ENCODE peak calls at places on chromosomes 11 and 22, in five cellular contexts. C is neuronal stem cell, H is mesenchymal stem cell, I is H9, L is trophoblast cell. A is an unnamed sample.

GRCh38 chr22:40534379-40535188 is 101.9 kb downstream of the MRTFA start:
- DNase-seq in C (no peak), H (peak), I (peak), L (no peak), A (no peak)

GRCh38 chr11:36388086-36388485 is 92.0 kb downstream of the PRR5L start:
- DNase-seq in C (no peak), H (no peak), I (no peak), L (no peak), A (no peak)

GRCh38 chr11:64803846-64804345 is 882 bp upstream of the MAP4K2 start:
- DNase-seq in C (no peak), H (no peak), I (peak), L (peak), A (no peak)

GRCh38 chr22:32700186-32700882 is 101.2 kb upstream of the TIMP3 start:
- DNase-seq in C (no peak), H (peak), I (no peak), L (peak), A (no peak)

GRCh38 chr11:33539659-33540249 is 160.9 kb downstream of the C11orf91 start:
- DNase-seq in C (no peak), H (no peak), I (no peak), L (no peak), A (no peak)

GRCh38 chr22:44665115-44665514 is 36.9 kb upstream of the PRR5 start:
- DNase-seq in C (no peak), H (peak), I (no peak), L (no peak), A (no peak)

GRCh38 chr22:42316988-42317387 is 46.5 kb upstream of the TCF20 start:
- DNase-seq in C (no peak), H (no peak), I (no peak), L (no peak), A (no peak)

GRCh38 chr11:94602430-94603372 is 35.5 kb downstream of the PIWIL4 start:
- DNase-seq in C (peak), H (peak), I (no peak), L (peak), A (no peak)

GRCh38 chr11:75986966-75987365 is 172.0 kb downstream of the UVRAG start:
- DNase-seq in C (no peak), H (no peak), I (no peak), L (no peak), A (no peak)

GRCh38 chr11:88520391-88520790 is 182.9 kb upstream of the CTSC start:
- DNase-seq in C (no peak), H (peak), I (no peak), L (no peak), A (no peak)

GRCh38 chr11:65498977-65499712 is at the start of gene MALAT1:
- DNase-seq in C (peak), H (peak), I (peak), L (peak), A (no peak)

GRCh38 chr11:10725114-10725906 is 25.7 kb upstream of the CTR9 start:
- DNase-seq in C (no peak), H (peak), I (no peak), L (no peak), A (no peak)

GRCh38 chr11:76564400-76564799 is 106.1 kb downstream of the LRRC32 start:
- DNase-seq in C (no peak), H (no peak), I (no peak), L (no peak), A (no peak)

GRCh38 chr22:36955691-36956090 is 42.3 kb downstream of the CSF2RB start:
- DNase-seq in C (no peak), H (no peak), I (no peak), L (no peak), A (no peak)

GRCh38 chr11:69727266-69727665 is 23.4 kb upstream of the FGF19 start:
- DNase-seq in C (no peak), H (no peak), I (no peak), L (no peak), A (no peak)

GRCh38 chr11:66592457-66593302 is at the start of the genes CCDC87 and CCS:
- DNase-seq in C (peak), H (peak), I (peak), L (peak), A (peak)

GRCh38 chr11:64566042-64566914 is 24.7 kb upstream of the SLC22A12 start:
- DNase-seq in C (peak), H (peak), I (peak), L (peak), A (no peak)

GRCh38 chr11:61193596-61193995 is 9.7 kb upstream of the PGA3 start:
- DNase-seq in C (no peak), H (no peak), I (peak), L (no peak), A (no peak)

GRCh38 chr11:59259047-59259446 is 46.3 kb upstream of the MPEG1 start:
- DNase-seq in C (no peak), H (no peak), I (no peak), L (no peak), A (no peak)

GRCh38 chr22:20955548-20955947 is 11.5 kb upstream of the AIFM3 start:
- DNase-seq in C (no peak), H (peak), I (no peak), L (peak), A (no peak)

GRCh38 chr22:20952544-20953341 is 14.3 kb upstream of the AIFM3 start:
- DNase-seq in C (no peak), H (no peak), I (no peak), L (no peak), A (no peak)

GRCh38 chr22:20953342-20953608 is 13.8 kb upstream of the AIFM3 start:
- DNase-seq in C (no peak), H (no peak), I (no peak), L (no peak), A (no peak)

GRCh38 chr22:20951932-20952380 is 15.1 kb upstream of the AIFM3 start:
- DNase-seq in C (no peak), H (no peak), I (no peak), L (peak), A (no peak)

DNA sequence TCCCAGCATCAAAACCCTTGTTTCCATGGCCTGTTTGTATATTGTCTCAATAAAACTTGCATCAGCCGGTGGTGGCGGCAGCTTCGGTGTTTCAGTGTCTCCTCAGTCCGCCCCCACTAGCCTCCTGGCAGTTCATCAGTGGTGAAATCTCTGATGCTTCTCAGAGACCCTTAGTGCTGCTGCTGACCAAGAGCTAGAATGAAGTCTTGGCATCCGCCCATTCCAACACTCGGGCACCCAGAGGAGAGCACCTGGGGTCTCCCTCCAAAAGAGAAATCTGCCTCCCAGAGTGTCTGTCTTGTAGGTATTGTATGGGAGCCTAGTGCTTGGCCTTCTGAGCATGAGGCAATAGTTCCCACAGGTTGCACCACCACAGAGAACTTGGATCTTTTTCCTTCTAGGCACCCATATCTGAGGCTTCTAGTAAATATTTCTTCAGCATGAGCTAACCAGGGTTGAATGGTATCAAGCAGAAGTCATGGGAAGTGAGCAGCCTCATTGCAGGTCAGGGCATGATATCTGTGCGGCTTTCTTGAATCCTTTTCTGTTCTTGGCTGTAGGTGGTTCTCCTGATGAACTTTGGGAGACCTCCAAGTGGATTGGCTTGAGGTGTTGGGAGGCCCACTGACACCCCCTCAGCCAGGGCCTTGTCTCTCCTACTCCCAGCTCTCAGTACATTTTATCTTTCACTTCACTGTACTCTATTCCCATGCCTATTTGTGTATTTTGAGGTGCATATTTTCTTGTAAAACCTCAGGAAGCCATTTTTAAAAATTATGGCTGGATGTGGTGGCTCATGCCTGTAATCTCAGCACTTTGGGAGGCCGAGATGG is 13.2 kb upstream of the AIFM3 start:
- DNase-seq in C (no peak), H (peak), I (no peak), L (peak), A (no peak)
- H2BK12ac ChIP-seq in C (no peak), H (no peak), I (no peak), L (no peak), A (no peak)

GRCh38 chr22:29335656-29336055 is 20.2 kb upstream of the RASL10A start:
- DNase-seq in C (no peak), H (no peak), I (no peak), L (no peak), A (no peak)

GRCh38 chr22:29339381-29340235 is 24.1 kb upstream of the RASL10A start:
- DNase-seq in C (no peak), H (no peak), I (no peak), L (no peak), A (no peak)

GRCh38 chr22:29338398-29338797 is 22.9 kb upstream of the RASL10A start:
- DNase-seq in C (no peak), H (no peak), I (no peak), L (peak), A (no peak)

GRCh38 chr22:29336751-29337490 is 21.4 kb upstream of the RASL10A start:
- DNase-seq in C (no peak), H (no peak), I (no peak), L (peak), A (no peak)

DNA sequence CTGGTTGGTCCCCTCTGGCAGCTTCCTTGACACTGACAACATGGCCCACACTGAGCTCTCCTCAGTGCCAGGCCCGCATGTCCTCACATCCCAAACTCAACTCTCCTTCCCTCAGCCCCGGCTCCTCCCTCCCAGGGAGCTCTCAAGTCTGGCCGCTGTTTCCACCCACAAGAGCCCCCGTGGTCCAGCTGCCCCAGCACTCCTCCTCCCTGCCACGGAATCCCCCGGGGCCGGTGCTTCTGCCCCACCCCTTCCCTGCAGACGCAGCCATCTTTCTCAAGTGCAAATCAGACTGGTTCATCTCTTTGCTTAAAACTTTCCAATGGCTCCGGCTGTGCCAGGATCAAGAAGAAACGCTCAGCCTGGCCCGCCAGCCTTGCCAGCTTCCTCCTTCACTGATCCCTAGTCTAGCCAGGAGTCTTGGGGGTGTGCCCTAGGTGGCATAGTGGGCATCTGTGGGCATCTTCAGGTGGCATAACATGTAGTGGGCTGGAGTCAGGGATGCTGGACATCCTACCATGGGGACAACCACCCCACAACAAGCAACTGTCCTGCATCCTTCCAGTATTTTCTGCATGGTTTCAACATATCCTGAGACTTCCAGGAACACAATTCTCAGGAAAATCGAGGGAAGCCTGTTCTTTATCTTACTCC is 22.3 kb upstream of the RASL10A start:
- DNase-seq in C (no peak), H (no peak), I (no peak), L (no peak), A (no peak)
- H2BK12ac ChIP-seq in C (no peak), H (no peak), I (no peak), L (no peak), A (no peak)

GRCh38 chr11:82896183-82896582 is 4.0 kb downstream of the PRCP start:
- DNase-seq in C (no peak), H (no peak), I (no peak), L (no peak), A (no peak)
- H2BK12ac ChIP-seq in C (no peak), H (no peak), I (no peak), L (no peak), A (no peak)

GRCh38 chr11:855796-856195 is 13.1 kb downstream of the TSPAN4 start:
- DNase-seq in C (no peak), H (no peak), I (no peak), L (no peak), A (peak)
- H2BK12ac ChIP-seq in C (peak), H (no peak), I (no peak), L (no peak), A (no peak)

GRCh38 chr11:120149246-120149645 is 11.3 kb upstream of the TRIM29 start:
- DNase-seq in C (no peak), H (no peak), I (no peak), L (no peak), A (no peak)

GRCh38 chr11:120151536-120151935 is 13.6 kb upstream of the TRIM29 start:
- DNase-seq in C (no peak), H (no peak), I (no peak), L (no peak), A (no peak)

GRCh38 chr11:120146413-120147093 is 8.6 kb upstream of the TRIM29 start:
- DNase-seq in C (no peak), H (no peak), I (no peak), L (no peak), A (no peak)

GRCh38 chr11:120147950-120148270 is 10.0 kb upstream of the TRIM29 start:
- DNase-seq in C (no peak), H (no peak), I (no peak), L (no peak), A (peak)

GRCh38 chr11:120147094-120147949 is 9.4 kb upstream of the TRIM29 start:
- DNase-seq in C (no peak), H (no peak), I (peak), L (no peak), A (peak)
- H2BK12ac ChIP-seq in C (no peak), H (no peak), I (no peak), L (no peak), A (peak)

DNA sequence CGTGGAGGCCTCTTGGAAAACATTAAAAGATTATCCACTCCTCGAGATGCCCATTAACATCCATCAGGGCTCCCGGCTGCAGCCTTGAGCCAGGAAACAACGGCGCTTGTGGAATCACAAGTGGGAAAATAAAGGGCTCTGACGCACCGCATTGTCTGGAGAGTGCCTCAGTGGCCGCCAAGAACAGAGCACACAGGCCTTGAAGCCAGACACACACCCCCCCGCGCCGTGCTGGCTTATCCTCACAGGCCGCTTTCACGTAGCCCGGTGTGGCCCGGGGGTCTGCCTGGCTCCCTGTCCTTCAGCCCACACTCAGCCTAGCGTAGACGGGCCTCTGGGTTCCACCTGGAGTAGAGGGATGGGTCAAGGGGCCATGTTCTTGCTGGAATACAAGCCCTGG is 1020.5 kb downstream of the BRD1 start:
- DNase-seq in C (no peak), H (no peak), I (no peak), L (no peak), A (no peak)
- H2BK12ac ChIP-seq in C (no peak), H (no peak), I (no peak), L (no peak), A (no peak)

A was measured in H1.